ENCODE peak calls at places on chromosomes 5 and 9, in four cellular contexts. N, U, I and E are unnamed samples.

GRCh38 chr9:79639354-79639753 is 67.6 kb downstream of the TLE4 start:
- DNase-seq in N (no peak), U (no peak), I (no peak), E (no peak)

GRCh38 chr5:137186759-137187461 is 312.2 kb downstream of the SPOCK1 start:
- DNase-seq in N (no peak), U (no peak), I (no peak), E (no peak)

GRCh38 chr5:139133237-139133636 is 64.9 kb downstream of the SIL1 start:
- DNase-seq in N (no peak), U (peak; percentile 64), I (peak; percentile 63), E (no peak)

GRCh38 chr9:133514475-133515239 is 10.1 kb downstream of the MYMK start:
- DNase-seq in N (no peak), U (no peak), I (peak; percentile 61), E (peak; percentile 38)

GRCh38 chr9:89631381-89631780 is 26.6 kb downstream of the GADD45G start:
- DNase-seq in N (no peak), U (no peak), I (no peak), E (no peak)

GRCh38 chr5:89929834-89930233 is 479.7 kb downstream of the CETN3 start:
- DNase-seq in N (no peak), U (no peak), I (no peak), E (no peak)

GRCh38 chr5:134438641-134439621 is 27.2 kb upstream of the CDKN2AIPNL start:
- DNase-seq in N (peak; percentile 89), U (no peak), I (no peak), E (no peak)

GRCh38 chr9:13450723-13451122 is 171.2 kb upstream of the MPDZ start:
- DNase-seq in N (no peak), U (no peak), I (no peak), E (no peak)

GRCh38 chr9:76266649-76267627 is 127.3 kb downstream of the RFK start:
- DNase-seq in N (no peak), U (no peak), I (no peak), E (no peak)

GRCh38 chr5:10351199-10351881 is 2.2 kb upstream of the MARCHF6 start:
- DNase-seq in N (no peak), U (no peak), I (no peak), E (peak; percentile 58)

GRCh38 chr5:134555889-134556311 is 30.4 kb downstream of the JADE2 start:
- DNase-seq in N (no peak), U (peak; percentile 91), I (peak; percentile 71), E (peak; percentile 84)

GRCh38 chr5:73378070-73378469 is 70.5 kb downstream of the FOXD1 start:
- DNase-seq in N (no peak), U (no peak), I (no peak), E (no peak)

GRCh38 chr9:102514541-102514940 is 480.6 kb upstream of the CYLC2 start:
- DNase-seq in N (no peak), U (no peak), I (no peak), E (no peak)

GRCh38 chr5:173328896-173329369 is 719 bp upstream of the STC2 start:
- DNase-seq in N (no peak), U (peak; percentile 39), I (no peak), E (no peak)

GRCh38 chr9:132595319-132595718 is 12.9 kb downstream of the BARHL1 start:
- DNase-seq in N (no peak), U (no peak), I (no peak), E (no peak)

GRCh38 chr5:133303298-133303697 is 251.5 kb downstream of the HSPA4 start:
- DNase-seq in N (no peak), U (no peak), I (no peak), E (no peak)

GRCh38 chr9:136625101-136626065 is 37.3 kb upstream of the EGFL7 start:
- DNase-seq in N (peak; percentile 90), U (peak; percentile 26), I (peak; percentile 83), E (peak; percentile 40)

GRCh38 chr9:111983484-111983908 is 86.9 kb downstream of the UGCG start:
- DNase-seq in N (no peak), U (no peak), I (no peak), E (no peak)

GRCh38 chr5:173823721-173824567 is 64.2 kb upstream of the CPEB4 start:
- DNase-seq in N (no peak), U (no peak), I (no peak), E (no peak)

GRCh38 chr9:131837836-131838235 is 98.0 kb upstream of the RAPGEF1 start:
- DNase-seq in N (no peak), U (no peak), I (no peak), E (no peak)

GRCh38 chr9:128408963-128409431 is 11.7 kb upstream of the CERCAM start:
- DNase-seq in N (no peak), U (no peak), I (no peak), E (no peak)

GRCh38 chr5:27080147-27080546 is 41.8 kb upstream of the CDH9 start:
- DNase-seq in N (no peak), U (no peak), I (no peak), E (no peak)

GRCh38 chr9:18865542-18865941 is 167.5 kb downstream of the SAXO1 start:
- DNase-seq in N (no peak), U (no peak), I (no peak), E (no peak)

GRCh38 chr9:112120046-112120373 is 55.1 kb downstream of the SUSD1 start:
- DNase-seq in N (no peak), U (no peak), I (no peak), E (no peak)

GRCh38 chr5:86460519-86460918 is 157.2 kb upstream of the COX7C start:
- DNase-seq in N (no peak), U (no peak), I (no peak), E (no peak)

GRCh38 chr9:122320346-122320995 is 50.4 kb upstream of the PTGS1 start:
- DNase-seq in N (no peak), U (peak; percentile 81), I (peak; percentile 20), E (no peak)

GRCh38 chr9:18046068-18046467 is 427.9 kb upstream of the ADAMTSL1 start:
- DNase-seq in N (no peak), U (no peak), I (no peak), E (no peak)

GRCh38 chr9:97516111-97516510 is 14.6 kb downstream of the TMOD1 start:
- DNase-seq in N (no peak), U (no peak), I (no peak), E (no peak)

GRCh38 chr5:56637321-56637920 is 177.9 kb upstream of the MAP3K1 start:
- DNase-seq in N (no peak), U (no peak), I (no peak), E (no peak)

GRCh38 chr9:99109522-99109921 is 4.6 kb downstream of the TGFBR1 start:
- DNase-seq in N (no peak), U (no peak), I (peak; percentile 54), E (peak; percentile 46)

GRCh38 chr9:82273121-82273520 is 284.5 kb downstream of the SPATA31D1 start:
- DNase-seq in N (no peak), U (no peak), I (no peak), E (no peak)

GRCh38 chr5:142839711-142840441 is 69.7 kb downstream of the ARHGAP26 start:
- DNase-seq in N (no peak), U (no peak), I (no peak), E (no peak)

GRCh38 chr9:109286571-109286977 is 34.3 kb downstream of the EPB41L4B start:
- DNase-seq in N (no peak), U (no peak), I (no peak), E (no peak)

GRCh38 chr9:135098400-135099105 is 11.1 kb downstream of the OLFM1 start:
- DNase-seq in N (no peak), U (peak; percentile 41), I (peak; percentile 75), E (peak; percentile 15)

GRCh38 chr9:123568691-123569342 is 212.8 kb downstream of the CRB2 start:
- DNase-seq in N (no peak), U (no peak), I (peak; percentile 84), E (no peak)